ENCODE peak calls at places on chromosome 19, in ten cellular contexts. One of them, this sample, is unnamed.

GRCh38 chr19:42121666-42122069 is 10.6 kb downstream of the POU2F2 start:
- DNase-seq in cardiac muscle cell: no peak
- DNase-seq in activated CD4-positive, alpha-beta T cell treated with anti-CD3 and anti-CD28 coated beads for 24 hours: peak; percentile 82
- DNase-seq in bronchial epithelial cell: peak; percentile 82
- DNase-seq in germinal center: peak; percentile 75
- DNase-seq in ELF-1: no peak
- DNase-seq in cerebellar cortex: no peak
- DNase-seq in stimulated activated CD4-positive, alpha-beta T cell treated with anti-CD3 and anti-CD28 coated beads, Interleukin-2, amount 100 ng/mL, for 48 hours: peak; percentile 68
- DNase-seq in NCI-H1694: no peak
- DNase-seq in stimulated activated CD8-positive, alpha-beta memory T cell treated with anti-CD3 and anti-CD28 coated beads, Interleukin-12 subunit alpha, Interleukin-12 subunit beta, amount 100 ng/mL, for 1 hour: peak; percentile 71
- DNase-seq in this sample: peak; percentile 49

GRCh38 chr19:8724276-8724675 is 2.8 kb downstream of the OR2Z1 start:
- DNase-seq in cardiac muscle cell: no peak
- DNase-seq in activated CD4-positive, alpha-beta T cell treated with anti-CD3 and anti-CD28 coated beads for 24 hours: no peak
- DNase-seq in bronchial epithelial cell: no peak
- DNase-seq in germinal center: no peak
- DNase-seq in ELF-1: no peak
- DNase-seq in cerebellar cortex: no peak
- DNase-seq in stimulated activated CD4-positive, alpha-beta T cell treated with anti-CD3 and anti-CD28 coated beads, Interleukin-2, amount 100 ng/mL, for 48 hours: no peak
- DNase-seq in NCI-H1694: no peak
- DNase-seq in stimulated activated CD8-positive, alpha-beta memory T cell treated with anti-CD3 and anti-CD28 coated beads, Interleukin-12 subunit alpha, Interleukin-12 subunit beta, amount 100 ng/mL, for 1 hour: no peak
- DNase-seq in this sample: no peak

GRCh38 chr19:20558011-20558410 is 7.6 kb downstream of the ZNF737 start:
- DNase-seq in cardiac muscle cell: no peak
- DNase-seq in activated CD4-positive, alpha-beta T cell treated with anti-CD3 and anti-CD28 coated beads for 24 hours: no peak
- DNase-seq in bronchial epithelial cell: no peak
- DNase-seq in germinal center: no peak
- DNase-seq in ELF-1: no peak
- DNase-seq in cerebellar cortex: no peak
- DNase-seq in stimulated activated CD4-positive, alpha-beta T cell treated with anti-CD3 and anti-CD28 coated beads, Interleukin-2, amount 100 ng/mL, for 48 hours: no peak
- DNase-seq in NCI-H1694: no peak
- DNase-seq in stimulated activated CD8-positive, alpha-beta memory T cell treated with anti-CD3 and anti-CD28 coated beads, Interleukin-12 subunit alpha, Interleukin-12 subunit beta, amount 100 ng/mL, for 1 hour: no peak
- DNase-seq in this sample: no peak

GRCh38 chr19:20367811-20368294 is 197.7 kb downstream of the ZNF737 start:
- DNase-seq in cardiac muscle cell: peak; percentile 52
- DNase-seq in activated CD4-positive, alpha-beta T cell treated with anti-CD3 and anti-CD28 coated beads for 24 hours: no peak
- DNase-seq in bronchial epithelial cell: no peak
- DNase-seq in germinal center: no peak
- DNase-seq in ELF-1: peak; percentile 87
- DNase-seq in cerebellar cortex: peak; percentile 19
- DNase-seq in stimulated activated CD4-positive, alpha-beta T cell treated with anti-CD3 and anti-CD28 coated beads, Interleukin-2, amount 100 ng/mL, for 48 hours: no peak
- DNase-seq in NCI-H1694: no peak
- DNase-seq in stimulated activated CD8-positive, alpha-beta memory T cell treated with anti-CD3 and anti-CD28 coated beads, Interleukin-12 subunit alpha, Interleukin-12 subunit beta, amount 100 ng/mL, for 1 hour: no peak
- DNase-seq in this sample: no peak

GRCh38 chr19:50255115-50255514 is 51.7 kb downstream of the MYH14 start:
- DNase-seq in cardiac muscle cell: no peak
- DNase-seq in activated CD4-positive, alpha-beta T cell treated with anti-CD3 and anti-CD28 coated beads for 24 hours: no peak
- DNase-seq in bronchial epithelial cell: no peak
- DNase-seq in germinal center: peak; percentile 17
- DNase-seq in ELF-1: peak; percentile 26
- DNase-seq in cerebellar cortex: no peak
- DNase-seq in stimulated activated CD4-positive, alpha-beta T cell treated with anti-CD3 and anti-CD28 coated beads, Interleukin-2, amount 100 ng/mL, for 48 hours: no peak
- DNase-seq in NCI-H1694: no peak
- DNase-seq in stimulated activated CD8-positive, alpha-beta memory T cell treated with anti-CD3 and anti-CD28 coated beads, Interleukin-12 subunit alpha, Interleukin-12 subunit beta, amount 100 ng/mL, for 1 hour: no peak
- DNase-seq in this sample: no peak

GRCh38 chr19:50921391-50922315 is 10.5 kb upstream of the KLK4 start:
- DNase-seq in cardiac muscle cell: no peak
- DNase-seq in activated CD4-positive, alpha-beta T cell treated with anti-CD3 and anti-CD28 coated beads for 24 hours: no peak
- DNase-seq in bronchial epithelial cell: no peak
- DNase-seq in germinal center: no peak
- DNase-seq in ELF-1: no peak
- DNase-seq in cerebellar cortex: no peak
- DNase-seq in stimulated activated CD4-positive, alpha-beta T cell treated with anti-CD3 and anti-CD28 coated beads, Interleukin-2, amount 100 ng/mL, for 48 hours: no peak
- DNase-seq in NCI-H1694: no peak
- DNase-seq in stimulated activated CD8-positive, alpha-beta memory T cell treated with anti-CD3 and anti-CD28 coated beads, Interleukin-12 subunit alpha, Interleukin-12 subunit beta, amount 100 ng/mL, for 1 hour: no peak
- DNase-seq in this sample: no peak

GRCh38 chr19:31149306-31149975 is 199.8 kb downstream of the TSHZ3 start:
- DNase-seq in cardiac muscle cell: no peak
- DNase-seq in activated CD4-positive, alpha-beta T cell treated with anti-CD3 and anti-CD28 coated beads for 24 hours: no peak
- DNase-seq in bronchial epithelial cell: no peak
- DNase-seq in germinal center: no peak
- DNase-seq in ELF-1: no peak
- DNase-seq in cerebellar cortex: no peak
- DNase-seq in stimulated activated CD4-positive, alpha-beta T cell treated with anti-CD3 and anti-CD28 coated beads, Interleukin-2, amount 100 ng/mL, for 48 hours: no peak
- DNase-seq in NCI-H1694: no peak
- DNase-seq in stimulated activated CD8-positive, alpha-beta memory T cell treated with anti-CD3 and anti-CD28 coated beads, Interleukin-12 subunit alpha, Interleukin-12 subunit beta, amount 100 ng/mL, for 1 hour: no peak
- DNase-seq in this sample: no peak

GRCh38 chr19:35011091-35011689 is 11.1 kb downstream of the GRAMD1A start:
- DNase-seq in cardiac muscle cell: no peak
- DNase-seq in activated CD4-positive, alpha-beta T cell treated with anti-CD3 and anti-CD28 coated beads for 24 hours: no peak
- DNase-seq in bronchial epithelial cell: no peak
- DNase-seq in germinal center: no peak
- DNase-seq in ELF-1: no peak
- DNase-seq in cerebellar cortex: no peak
- DNase-seq in stimulated activated CD4-positive, alpha-beta T cell treated with anti-CD3 and anti-CD28 coated beads, Interleukin-2, amount 100 ng/mL, for 48 hours: no peak
- DNase-seq in NCI-H1694: no peak
- DNase-seq in stimulated activated CD8-positive, alpha-beta memory T cell treated with anti-CD3 and anti-CD28 coated beads, Interleukin-12 subunit alpha, Interleukin-12 subunit beta, amount 100 ng/mL, for 1 hour: no peak
- DNase-seq in this sample: no peak

GRCh38 chr19:19528721-19529490 is at the start of gene YJEFN3:
- DNase-seq in cardiac muscle cell: no peak
- DNase-seq in activated CD4-positive, alpha-beta T cell treated with anti-CD3 and anti-CD28 coated beads for 24 hours: no peak
- DNase-seq in bronchial epithelial cell: no peak
- DNase-seq in germinal center: no peak
- DNase-seq in ELF-1: peak; percentile 75
- DNase-seq in cerebellar cortex: peak; percentile 77
- DNase-seq in stimulated activated CD4-positive, alpha-beta T cell treated with anti-CD3 and anti-CD28 coated beads, Interleukin-2, amount 100 ng/mL, for 48 hours: no peak
- DNase-seq in NCI-H1694: no peak
- DNase-seq in stimulated activated CD8-positive, alpha-beta memory T cell treated with anti-CD3 and anti-CD28 coated beads, Interleukin-12 subunit alpha, Interleukin-12 subunit beta, amount 100 ng/mL, for 1 hour: no peak
- DNase-seq in this sample: no peak

GRCh38 chr19:48608798-48609263 is 2.3 kb downstream of the SPACA4 start:
- DNase-seq in cardiac muscle cell: no peak
- DNase-seq in activated CD4-positive, alpha-beta T cell treated with anti-CD3 and anti-CD28 coated beads for 24 hours: no peak
- DNase-seq in bronchial epithelial cell: peak; percentile 39
- DNase-seq in germinal center: peak; percentile 81
- DNase-seq in ELF-1: peak; percentile 72
- DNase-seq in cerebellar cortex: no peak
- DNase-seq in stimulated activated CD4-positive, alpha-beta T cell treated with anti-CD3 and anti-CD28 coated beads, Interleukin-2, amount 100 ng/mL, for 48 hours: peak; percentile 43
- DNase-seq in NCI-H1694: peak; percentile 62
- DNase-seq in stimulated activated CD8-positive, alpha-beta memory T cell treated with anti-CD3 and anti-CD28 coated beads, Interleukin-12 subunit alpha, Interleukin-12 subunit beta, amount 100 ng/mL, for 1 hour: peak; percentile 26
- DNase-seq in this sample: no peak

GRCh38 chr19:31285744-31286143 is 63.5 kb downstream of the TSHZ3 start:
- DNase-seq in cardiac muscle cell: no peak
- DNase-seq in activated CD4-positive, alpha-beta T cell treated with anti-CD3 and anti-CD28 coated beads for 24 hours: no peak
- DNase-seq in bronchial epithelial cell: no peak
- DNase-seq in germinal center: no peak
- DNase-seq in ELF-1: no peak
- DNase-seq in cerebellar cortex: no peak
- DNase-seq in stimulated activated CD4-positive, alpha-beta T cell treated with anti-CD3 and anti-CD28 coated beads, Interleukin-2, amount 100 ng/mL, for 48 hours: no peak
- DNase-seq in NCI-H1694: no peak
- DNase-seq in stimulated activated CD8-positive, alpha-beta memory T cell treated with anti-CD3 and anti-CD28 coated beads, Interleukin-12 subunit alpha, Interleukin-12 subunit beta, amount 100 ng/mL, for 1 hour: no peak
- DNase-seq in this sample: peak; percentile 21

GRCh38 chr19:23802290-23802689 is 43.6 kb upstream of the ZNF681 start:
- DNase-seq in cardiac muscle cell: no peak
- DNase-seq in activated CD4-positive, alpha-beta T cell treated with anti-CD3 and anti-CD28 coated beads for 24 hours: no peak
- DNase-seq in bronchial epithelial cell: no peak
- DNase-seq in germinal center: no peak
- DNase-seq in ELF-1: no peak
- DNase-seq in cerebellar cortex: no peak
- DNase-seq in stimulated activated CD4-positive, alpha-beta T cell treated with anti-CD3 and anti-CD28 coated beads, Interleukin-2, amount 100 ng/mL, for 48 hours: no peak
- DNase-seq in NCI-H1694: no peak
- DNase-seq in stimulated activated CD8-positive, alpha-beta memory T cell treated with anti-CD3 and anti-CD28 coated beads, Interleukin-12 subunit alpha, Interleukin-12 subunit beta, amount 100 ng/mL, for 1 hour: no peak
- DNase-seq in this sample: no peak

GRCh38 chr19:46975011-46975917 is 44.4 kb upstream of the NPAS1 start:
- DNase-seq in cardiac muscle cell: no peak
- DNase-seq in activated CD4-positive, alpha-beta T cell treated with anti-CD3 and anti-CD28 coated beads for 24 hours: no peak
- DNase-seq in bronchial epithelial cell: no peak
- DNase-seq in germinal center: no peak
- DNase-seq in ELF-1: peak; percentile 67
- DNase-seq in cerebellar cortex: peak; percentile 80
- DNase-seq in stimulated activated CD4-positive, alpha-beta T cell treated with anti-CD3 and anti-CD28 coated beads, Interleukin-2, amount 100 ng/mL, for 48 hours: no peak
- DNase-seq in NCI-H1694: no peak
- DNase-seq in stimulated activated CD8-positive, alpha-beta memory T cell treated with anti-CD3 and anti-CD28 coated beads, Interleukin-12 subunit alpha, Interleukin-12 subunit beta, amount 100 ng/mL, for 1 hour: no peak
- DNase-seq in this sample: no peak

GRCh38 chr19:7099597-7099921 is 30.1 kb downstream of the ZNF557 start:
- DNase-seq in cardiac muscle cell: no peak
- DNase-seq in activated CD4-positive, alpha-beta T cell treated with anti-CD3 and anti-CD28 coated beads for 24 hours: peak; percentile 80
- DNase-seq in bronchial epithelial cell: no peak
- DNase-seq in germinal center: no peak
- DNase-seq in ELF-1: peak; percentile 86
- DNase-seq in cerebellar cortex: no peak
- DNase-seq in stimulated activated CD4-positive, alpha-beta T cell treated with anti-CD3 and anti-CD28 coated beads, Interleukin-2, amount 100 ng/mL, for 48 hours: peak; percentile 83
- DNase-seq in NCI-H1694: no peak
- DNase-seq in stimulated activated CD8-positive, alpha-beta memory T cell treated with anti-CD3 and anti-CD28 coated beads, Interleukin-12 subunit alpha, Interleukin-12 subunit beta, amount 100 ng/mL, for 1 hour: no peak
- DNase-seq in this sample: no peak

GRCh38 chr19:49932731-49933131 is 3.4 kb upstream of the NUP62 start:
- DNase-seq in cardiac muscle cell: no peak
- DNase-seq in activated CD4-positive, alpha-beta T cell treated with anti-CD3 and anti-CD28 coated beads for 24 hours: no peak
- DNase-seq in bronchial epithelial cell: no peak
- DNase-seq in germinal center: no peak
- DNase-seq in ELF-1: no peak
- DNase-seq in cerebellar cortex: no peak
- DNase-seq in stimulated activated CD4-positive, alpha-beta T cell treated with anti-CD3 and anti-CD28 coated beads, Interleukin-2, amount 100 ng/mL, for 48 hours: no peak
- DNase-seq in NCI-H1694: no peak
- DNase-seq in stimulated activated CD8-positive, alpha-beta memory T cell treated with anti-CD3 and anti-CD28 coated beads, Interleukin-12 subunit alpha, Interleukin-12 subunit beta, amount 100 ng/mL, for 1 hour: no peak
- DNase-seq in this sample: no peak

GRCh38 chr19:7868326-7868670 is 5.9 kb downstream of the PRR36 start:
- DNase-seq in cardiac muscle cell: no peak
- DNase-seq in activated CD4-positive, alpha-beta T cell treated with anti-CD3 and anti-CD28 coated beads for 24 hours: no peak
- DNase-seq in bronchial epithelial cell: no peak
- DNase-seq in germinal center: no peak
- DNase-seq in ELF-1: no peak
- DNase-seq in cerebellar cortex: no peak
- DNase-seq in stimulated activated CD4-positive, alpha-beta T cell treated with anti-CD3 and anti-CD28 coated beads, Interleukin-2, amount 100 ng/mL, for 48 hours: no peak
- DNase-seq in NCI-H1694: no peak
- DNase-seq in stimulated activated CD8-positive, alpha-beta memory T cell treated with anti-CD3 and anti-CD28 coated beads, Interleukin-12 subunit alpha, Interleukin-12 subunit beta, amount 100 ng/mL, for 1 hour: no peak
- DNase-seq in this sample: no peak

GRCh38 chr19:47230122-47230920 is 678 bp downstream of the BBC3 start:
- DNase-seq in cardiac muscle cell: peak; percentile 49
- DNase-seq in activated CD4-positive, alpha-beta T cell treated with anti-CD3 and anti-CD28 coated beads for 24 hours: peak; percentile 62
- DNase-seq in bronchial epithelial cell: no peak
- DNase-seq in germinal center: peak; percentile 79
- DNase-seq in ELF-1: peak; percentile 63
- DNase-seq in cerebellar cortex: no peak
- DNase-seq in stimulated activated CD4-positive, alpha-beta T cell treated with anti-CD3 and anti-CD28 coated beads, Interleukin-2, amount 100 ng/mL, for 48 hours: peak; percentile 77
- DNase-seq in NCI-H1694: no peak
- DNase-seq in stimulated activated CD8-positive, alpha-beta memory T cell treated with anti-CD3 and anti-CD28 coated beads, Interleukin-12 subunit alpha, Interleukin-12 subunit beta, amount 100 ng/mL, for 1 hour: peak; percentile 69
- DNase-seq in this sample: no peak

GRCh38 chr19:28468701-28469459 is 744.1 kb downstream of the UQCRFS1 start:
- DNase-seq in cardiac muscle cell: no peak
- DNase-seq in activated CD4-positive, alpha-beta T cell treated with anti-CD3 and anti-CD28 coated beads for 24 hours: no peak
- DNase-seq in bronchial epithelial cell: no peak
- DNase-seq in germinal center: no peak
- DNase-seq in ELF-1: no peak
- DNase-seq in cerebellar cortex: no peak
- DNase-seq in stimulated activated CD4-positive, alpha-beta T cell treated with anti-CD3 and anti-CD28 coated beads, Interleukin-2, amount 100 ng/mL, for 48 hours: no peak
- DNase-seq in NCI-H1694: no peak
- DNase-seq in stimulated activated CD8-positive, alpha-beta memory T cell treated with anti-CD3 and anti-CD28 coated beads, Interleukin-12 subunit alpha, Interleukin-12 subunit beta, amount 100 ng/mL, for 1 hour: peak; percentile 20
- DNase-seq in this sample: no peak

GRCh38 chr19:53102701-53103140 is 501 bp downstream of the ZNF160 start:
- DNase-seq in cardiac muscle cell: peak; percentile 61
- DNase-seq in activated CD4-positive, alpha-beta T cell treated with anti-CD3 and anti-CD28 coated beads for 24 hours: peak; percentile 27
- DNase-seq in bronchial epithelial cell: no peak
- DNase-seq in germinal center: peak; percentile 15
- DNase-seq in ELF-1: no peak
- DNase-seq in cerebellar cortex: peak; percentile 29
- DNase-seq in stimulated activated CD4-positive, alpha-beta T cell treated with anti-CD3 and anti-CD28 coated beads, Interleukin-2, amount 100 ng/mL, for 48 hours: no peak
- DNase-seq in NCI-H1694: no peak
- DNase-seq in stimulated activated CD8-positive, alpha-beta memory T cell treated with anti-CD3 and anti-CD28 coated beads, Interleukin-12 subunit alpha, Interleukin-12 subunit beta, amount 100 ng/mL, for 1 hour: no peak
- DNase-seq in this sample: no peak

GRCh38 chr19:45442927-45443461 is 19.3 kb upstream of the ERCC1 start:
- DNase-seq in cardiac muscle cell: no peak
- DNase-seq in activated CD4-positive, alpha-beta T cell treated with anti-CD3 and anti-CD28 coated beads for 24 hours: no peak
- DNase-seq in bronchial epithelial cell: no peak
- DNase-seq in germinal center: peak; percentile 62
- DNase-seq in ELF-1: peak; percentile 68
- DNase-seq in cerebellar cortex: no peak
- DNase-seq in stimulated activated CD4-positive, alpha-beta T cell treated with anti-CD3 and anti-CD28 coated beads, Interleukin-2, amount 100 ng/mL, for 48 hours: no peak
- DNase-seq in NCI-H1694: no peak
- DNase-seq in stimulated activated CD8-positive, alpha-beta memory T cell treated with anti-CD3 and anti-CD28 coated beads, Interleukin-12 subunit alpha, Interleukin-12 subunit beta, amount 100 ng/mL, for 1 hour: no peak
- DNase-seq in this sample: no peak

GRCh38 chr19:51181913-51182419 is 39.9 kb downstream of the SIGLEC7 start:
- DNase-seq in cardiac muscle cell: no peak
- DNase-seq in activated CD4-positive, alpha-beta T cell treated with anti-CD3 and anti-CD28 coated beads for 24 hours: peak; percentile 18
- DNase-seq in bronchial epithelial cell: no peak
- DNase-seq in germinal center: no peak
- DNase-seq in ELF-1: peak; percentile 23
- DNase-seq in cerebellar cortex: peak; percentile 25
- DNase-seq in stimulated activated CD4-positive, alpha-beta T cell treated with anti-CD3 and anti-CD28 coated beads, Interleukin-2, amount 100 ng/mL, for 48 hours: no peak
- DNase-seq in NCI-H1694: no peak
- DNase-seq in stimulated activated CD8-positive, alpha-beta memory T cell treated with anti-CD3 and anti-CD28 coated beads, Interleukin-12 subunit alpha, Interleukin-12 subunit beta, amount 100 ng/mL, for 1 hour: no peak
- DNase-seq in this sample: no peak

GRCh38 chr19:39209196-39209595 is 5.1 kb upstream of the SYCN start:
- DNase-seq in cardiac muscle cell: no peak
- DNase-seq in activated CD4-positive, alpha-beta T cell treated with anti-CD3 and anti-CD28 coated beads for 24 hours: no peak
- DNase-seq in bronchial epithelial cell: no peak
- DNase-seq in germinal center: no peak
- DNase-seq in ELF-1: no peak
- DNase-seq in cerebellar cortex: no peak
- DNase-seq in stimulated activated CD4-positive, alpha-beta T cell treated with anti-CD3 and anti-CD28 coated beads, Interleukin-2, amount 100 ng/mL, for 48 hours: no peak
- DNase-seq in NCI-H1694: no peak
- DNase-seq in stimulated activated CD8-positive, alpha-beta memory T cell treated with anti-CD3 and anti-CD28 coated beads, Interleukin-12 subunit alpha, Interleukin-12 subunit beta, amount 100 ng/mL, for 1 hour: no peak
- DNase-seq in this sample: no peak

GRCh38 chr19:39679056-39679790 is 23.5 kb downstream of the LGALS16 start:
- DNase-seq in cardiac muscle cell: no peak
- DNase-seq in activated CD4-positive, alpha-beta T cell treated with anti-CD3 and anti-CD28 coated beads for 24 hours: peak; percentile 37
- DNase-seq in bronchial epithelial cell: no peak
- DNase-seq in germinal center: no peak
- DNase-seq in ELF-1: no peak
- DNase-seq in cerebellar cortex: no peak
- DNase-seq in stimulated activated CD4-positive, alpha-beta T cell treated with anti-CD3 and anti-CD28 coated beads, Interleukin-2, amount 100 ng/mL, for 48 hours: peak; percentile 40
- DNase-seq in NCI-H1694: no peak
- DNase-seq in stimulated activated CD8-positive, alpha-beta memory T cell treated with anti-CD3 and anti-CD28 coated beads, Interleukin-12 subunit alpha, Interleukin-12 subunit beta, amount 100 ng/mL, for 1 hour: no peak
- DNase-seq in this sample: no peak

GRCh38 chr19:55695511-55696290 is 20.7 kb downstream of the EPN1 start:
- DNase-seq in cardiac muscle cell: no peak
- DNase-seq in activated CD4-positive, alpha-beta T cell treated with anti-CD3 and anti-CD28 coated beads for 24 hours: no peak
- DNase-seq in bronchial epithelial cell: no peak
- DNase-seq in germinal center: no peak
- DNase-seq in ELF-1: no peak
- DNase-seq in cerebellar cortex: no peak
- DNase-seq in stimulated activated CD4-positive, alpha-beta T cell treated with anti-CD3 and anti-CD28 coated beads, Interleukin-2, amount 100 ng/mL, for 48 hours: no peak
- DNase-seq in NCI-H1694: no peak
- DNase-seq in stimulated activated CD8-positive, alpha-beta memory T cell treated with anti-CD3 and anti-CD28 coated beads, Interleukin-12 subunit alpha, Interleukin-12 subunit beta, amount 100 ng/mL, for 1 hour: no peak
- DNase-seq in this sample: no peak

GRCh38 chr19:12790628-12791344 is 500 bp upstream of the JUNB start:
- DNase-seq in cardiac muscle cell: no peak
- DNase-seq in activated CD4-positive, alpha-beta T cell treated with anti-CD3 and anti-CD28 coated beads for 24 hours: no peak
- DNase-seq in bronchial epithelial cell: no peak
- DNase-seq in germinal center: no peak
- DNase-seq in ELF-1: no peak
- DNase-seq in cerebellar cortex: no peak
- DNase-seq in stimulated activated CD4-positive, alpha-beta T cell treated with anti-CD3 and anti-CD28 coated beads, Interleukin-2, amount 100 ng/mL, for 48 hours: no peak
- DNase-seq in NCI-H1694: no peak
- DNase-seq in stimulated activated CD8-positive, alpha-beta memory T cell treated with anti-CD3 and anti-CD28 coated beads, Interleukin-12 subunit alpha, Interleukin-12 subunit beta, amount 100 ng/mL, for 1 hour: no peak
- DNase-seq in this sample: no peak

GRCh38 chr19:49071860-49072547 is 495 bp downstream of the KCNA7 start:
- DNase-seq in cardiac muscle cell: peak; percentile 66
- DNase-seq in activated CD4-positive, alpha-beta T cell treated with anti-CD3 and anti-CD28 coated beads for 24 hours: no peak
- DNase-seq in bronchial epithelial cell: no peak
- DNase-seq in germinal center: peak; percentile 38
- DNase-seq in ELF-1: peak; percentile 70
- DNase-seq in cerebellar cortex: no peak
- DNase-seq in stimulated activated CD4-positive, alpha-beta T cell treated with anti-CD3 and anti-CD28 coated beads, Interleukin-2, amount 100 ng/mL, for 48 hours: no peak
- DNase-seq in NCI-H1694: no peak
- DNase-seq in stimulated activated CD8-positive, alpha-beta memory T cell treated with anti-CD3 and anti-CD28 coated beads, Interleukin-12 subunit alpha, Interleukin-12 subunit beta, amount 100 ng/mL, for 1 hour: no peak
- DNase-seq in this sample: no peak

GRCh38 chr19:39083983-39084731 is at the start of gene ACP7:
- DNase-seq in cardiac muscle cell: peak; percentile 11
- DNase-seq in activated CD4-positive, alpha-beta T cell treated with anti-CD3 and anti-CD28 coated beads for 24 hours: peak; percentile 6
- DNase-seq in bronchial epithelial cell: no peak
- DNase-seq in germinal center: no peak
- DNase-seq in ELF-1: no peak
- DNase-seq in cerebellar cortex: no peak
- DNase-seq in stimulated activated CD4-positive, alpha-beta T cell treated with anti-CD3 and anti-CD28 coated beads, Interleukin-2, amount 100 ng/mL, for 48 hours: peak; percentile 11
- DNase-seq in NCI-H1694: no peak
- DNase-seq in stimulated activated CD8-positive, alpha-beta memory T cell treated with anti-CD3 and anti-CD28 coated beads, Interleukin-12 subunit alpha, Interleukin-12 subunit beta, amount 100 ng/mL, for 1 hour: no peak
- DNase-seq in this sample: no peak

GRCh38 chr19:8204961-8205360 is 4.2 kb upstream of the CERS4 start:
- DNase-seq in cardiac muscle cell: no peak
- DNase-seq in activated CD4-positive, alpha-beta T cell treated with anti-CD3 and anti-CD28 coated beads for 24 hours: no peak
- DNase-seq in bronchial epithelial cell: no peak
- DNase-seq in germinal center: no peak
- DNase-seq in ELF-1: no peak
- DNase-seq in cerebellar cortex: no peak
- DNase-seq in stimulated activated CD4-positive, alpha-beta T cell treated with anti-CD3 and anti-CD28 coated beads, Interleukin-2, amount 100 ng/mL, for 48 hours: no peak
- DNase-seq in NCI-H1694: no peak
- DNase-seq in stimulated activated CD8-positive, alpha-beta memory T cell treated with anti-CD3 and anti-CD28 coated beads, Interleukin-12 subunit alpha, Interleukin-12 subunit beta, amount 100 ng/mL, for 1 hour: no peak
- DNase-seq in this sample: no peak